ENCODE peak calls at places on chromosomes 3 and 15, in four cellular contexts. J is sigmoid colon, V is Panc1, L is GM12878. Y is an unnamed sample.

GRCh38 chr15:55289011-55289572 is 521 bp downstream of the RAB27A start:
- DNase-seq in L (no peak), V (no peak), J (peak; percentile 72), Y (no peak)

GRCh38 chr15:71296032-71296686 is 180.9 kb downstream of the THSD4 start:
- DNase-seq in V (peak; percentile 81), L (no peak), J (no peak), Y (no peak)

GRCh38 chr15:98369081-98369716 is 279.1 kb upstream of the IGF1R start:
- DNase-seq in V (no peak), L (no peak), J (peak; percentile 66), Y (no peak)

GRCh38 chr15:100244796-100245495 is 96.8 kb downstream of the ADAMTS17 start:
- DNase-seq in L (no peak), J (no peak), V (no peak), Y (no peak)

GRCh38 chr3:134357914-134358811 is 16.1 kb downstream of the AMOTL2 start:
- DNase-seq in L (no peak), J (peak; percentile 81), V (no peak), Y (peak; percentile 98)

GRCh38 chr3:125148016-125148812 is 64.3 kb downstream of the SLC12A8 start:
- DNase-seq in V (no peak), L (no peak), J (peak; percentile 54), Y (no peak)

GRCh38 chr15:55403531-55403930 is 4.6 kb downstream of the CCPG1 start:
- DNase-seq in V (no peak), J (no peak), L (no peak), Y (peak; percentile 55)

GRCh38 chr3:15646924-15647511 is 45.5 kb downstream of the BTD start:
- DNase-seq in L (no peak), J (peak; percentile 79), V (peak; percentile 75), Y (no peak)

GRCh38 chr3:111012388-111013248 is 59.0 kb upstream of the NECTIN3 start:
- DNase-seq in J (no peak), L (no peak), V (no peak), Y (no peak)

GRCh38 chr3:40291471-40291870 is 18.0 kb upstream of the EIF1B start:
- DNase-seq in L (no peak), J (no peak), V (no peak), Y (no peak)

GRCh38 chr15:58398643-58399042 is 33.1 kb upstream of the LIPC start:
- DNase-seq in V (no peak), L (no peak), J (no peak), Y (no peak)
- H3K4me3 ChIP-seq in V (no peak overlapping the region), L (no peak overlapping the region), J (no peak overlapping the region), Y (no peak overlapping the region)

DNA sequence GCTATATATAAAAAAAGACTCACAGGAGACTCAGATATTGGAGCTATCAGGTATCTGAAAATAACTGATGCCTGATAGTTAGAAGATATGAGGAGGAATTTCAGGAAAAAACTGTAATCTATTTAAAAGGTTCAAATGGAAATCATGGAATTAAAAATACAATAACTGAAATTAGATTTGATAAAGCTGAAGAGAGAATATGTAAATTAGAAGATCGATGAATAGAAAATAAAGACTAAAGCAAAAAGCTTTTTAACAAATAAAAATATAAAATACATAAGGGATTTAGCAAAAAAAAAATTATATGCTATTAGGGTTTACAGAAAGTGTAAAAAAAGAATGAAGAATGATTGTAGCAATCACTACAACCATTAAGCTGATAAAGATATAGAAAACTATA is 679.8 kb upstream of the LMCD1 start:
- DNase-seq in V (no peak), L (no peak), J (no peak), Y (no peak)
- H3K9me3 ChIP-seq in V (no peaks in the 10 kb centered on the region), L (no peaks in the 10 kb centered on the region), J (no peaks in the 10 kb centered on the region), Y (no peaks in the 10 kb centered on the region)

GRCh38 chr3:30471076-30471475 is 135.3 kb upstream of the TGFBR2 start:
- DNase-seq in L (no peak), V (no peak), J (no peak), Y (no peak)

GRCh38 chr3:30472090-30472489 is 134.3 kb upstream of the TGFBR2 start:
- DNase-seq in L (no peak), V (no peak), J (no peak), Y (no peak)

GRCh38 chr3:30475809-30476178 is 130.6 kb upstream of the TGFBR2 start:
- DNase-seq in J (no peak), V (no peak), L (no peak), Y (no peak)

GRCh38 chr3:30475038-30475808 is 131.2 kb upstream of the TGFBR2 start:
- DNase-seq in V (no peak), J (no peak), L (peak; percentile 25), Y (no peak)

GRCh38 chr3:30473374-30474051 is 132.9 kb upstream of the TGFBR2 start:
- DNase-seq in J (peak; percentile 84), L (no peak), V (no peak), Y (no peak)
- TF ChIP-seq POLR2AphosphoS5 in J (peak; percentile 43), L (no peak), V (no peak), Y (no peak)

GRCh38 chr3:107268461-107268860 is 108.8 kb upstream of the CCDC54 start:
- DNase-seq in V (no peak), L (no peak), J (no peak), Y (no peak)

GRCh38 chr3:107265526-107265925 is 111.7 kb upstream of the CCDC54 start:
- DNase-seq in J (no peak), V (no peak), L (no peak), Y (no peak)

GRCh38 chr3:107264888-107265287 is 112.4 kb upstream of the CCDC54 start:
- DNase-seq in V (no peak), J (no peak), L (no peak), Y (no peak)

GRCh38 chr3:107260221-107260620 is 117.0 kb upstream of the CCDC54 start:
- DNase-seq in V (no peak), J (no peak), L (no peak), Y (no peak)

GRCh38 chr3:107263269-107264021 is 113.8 kb upstream of the CCDC54 start:
- DNase-seq in L (no peak), V (no peak), J (no peak), Y (no peak)
- H3K4me3 ChIP-seq in L (peak overlapping the region; percentile 4), V (no peak overlapping the region), J (peak overlapping the region; percentile 11), Y (no peak overlapping the region)